ENCODE peak calls at places on chromosomes 7 and 10, in five cellular contexts. One of them, this sample, is unnamed.

GRCh38 chr10:100978896-100979185 is 8.5 kb downstream of the MRPL43 start:
- DNase-seq in HCT116: no peak
- DNase-seq in tibial artery: no peak
- DNase-seq in upper lobe of right lung: no peak
- DNase-seq in sigmoid colon: peak; percentile 36
- DNase-seq in this sample: no peak

GRCh38 chr7:83876593-83876992 is 227.7 kb upstream of the SEMA3E start:
- DNase-seq in HCT116: no peak
- DNase-seq in tibial artery: no peak
- DNase-seq in upper lobe of right lung: no peak
- DNase-seq in sigmoid colon: no peak
- DNase-seq in this sample: no peak

GRCh38 chr7:66921396-66921917 is 432 bp downstream of the TMEM248 start:
- DNase-seq in HCT116: no peak
- DNase-seq in tibial artery: peak; percentile 74
- DNase-seq in upper lobe of right lung: peak; percentile 69
- DNase-seq in sigmoid colon: peak; percentile 70
- DNase-seq in this sample: peak; percentile 78

GRCh38 chr7:22934473-22935065 is 79.4 kb downstream of the HYCC1 start:
- DNase-seq in HCT116: no peak
- DNase-seq in tibial artery: no peak
- DNase-seq in upper lobe of right lung: no peak
- DNase-seq in sigmoid colon: no peak
- DNase-seq in this sample: no peak

GRCh38 chr10:127159648-127160245 is 36.6 kb downstream of the INSYN2A start:
- DNase-seq in HCT116: no peak
- DNase-seq in tibial artery: no peak
- DNase-seq in upper lobe of right lung: no peak
- DNase-seq in sigmoid colon: no peak
- DNase-seq in this sample: no peak

GRCh38 chr7:101733713-101734475 is 83.5 kb upstream of the CUX1 start:
- DNase-seq in HCT116: no peak
- DNase-seq in tibial artery: no peak
- DNase-seq in upper lobe of right lung: peak; percentile 84
- DNase-seq in sigmoid colon: no peak
- DNase-seq in this sample: peak; percentile 55

GRCh38 chr7:131961281-131961680 is 404.9 kb upstream of the PODXL start:
- DNase-seq in HCT116: no peak
- DNase-seq in tibial artery: no peak
- DNase-seq in upper lobe of right lung: no peak
- DNase-seq in sigmoid colon: no peak
- DNase-seq in this sample: no peak

GRCh38 chr10:106661133-106661766 is 503.3 kb downstream of the SORCS1 start:
- DNase-seq in HCT116: no peak
- DNase-seq in tibial artery: no peak
- DNase-seq in upper lobe of right lung: no peak
- DNase-seq in sigmoid colon: no peak
- DNase-seq in this sample: no peak

GRCh38 chr10:67858971-67859370 is 21.0 kb upstream of the DNAJC12 start:
- DNase-seq in HCT116: no peak
- DNase-seq in tibial artery: no peak
- DNase-seq in upper lobe of right lung: no peak
- DNase-seq in sigmoid colon: no peak
- DNase-seq in this sample: no peak

GRCh38 chr7:103391976-103392375 is 44.5 kb downstream of the PSMC2 start:
- DNase-seq in HCT116: no peak
- DNase-seq in tibial artery: no peak
- DNase-seq in upper lobe of right lung: no peak
- DNase-seq in sigmoid colon: no peak
- DNase-seq in this sample: no peak

GRCh38 chr7:47830015-47830414 is 118.3 kb downstream of the PKD1L1 start:
- DNase-seq in HCT116: no peak
- DNase-seq in tibial artery: no peak
- DNase-seq in upper lobe of right lung: no peak
- DNase-seq in sigmoid colon: no peak
- DNase-seq in this sample: no peak

GRCh38 chr7:40763319-40764287 is 628.8 kb downstream of the SUGCT start:
- DNase-seq in HCT116: no peak
- DNase-seq in tibial artery: no peak
- DNase-seq in upper lobe of right lung: no peak
- DNase-seq in sigmoid colon: no peak
- DNase-seq in this sample: no peak

GRCh38 chr7:92751902-92752901 is 84.2 kb downstream of the CDK6 start:
- DNase-seq in HCT116: peak; percentile 77
- DNase-seq in tibial artery: no peak
- DNase-seq in upper lobe of right lung: no peak
- DNase-seq in sigmoid colon: no peak
- DNase-seq in this sample: no peak

GRCh38 chr10:62815373-62816111 is 624 bp downstream of the EGR2 start:
- DNase-seq in HCT116: no peak
- DNase-seq in tibial artery: no peak
- DNase-seq in upper lobe of right lung: peak; percentile 68
- DNase-seq in sigmoid colon: no peak
- DNase-seq in this sample: peak; percentile 31

GRCh38 chr7:35993663-35994622 is 159.1 kb upstream of the EEPD1 start:
- DNase-seq in HCT116: no peak
- DNase-seq in tibial artery: no peak
- DNase-seq in upper lobe of right lung: no peak
- DNase-seq in sigmoid colon: no peak
- DNase-seq in this sample: no peak

DNA sequence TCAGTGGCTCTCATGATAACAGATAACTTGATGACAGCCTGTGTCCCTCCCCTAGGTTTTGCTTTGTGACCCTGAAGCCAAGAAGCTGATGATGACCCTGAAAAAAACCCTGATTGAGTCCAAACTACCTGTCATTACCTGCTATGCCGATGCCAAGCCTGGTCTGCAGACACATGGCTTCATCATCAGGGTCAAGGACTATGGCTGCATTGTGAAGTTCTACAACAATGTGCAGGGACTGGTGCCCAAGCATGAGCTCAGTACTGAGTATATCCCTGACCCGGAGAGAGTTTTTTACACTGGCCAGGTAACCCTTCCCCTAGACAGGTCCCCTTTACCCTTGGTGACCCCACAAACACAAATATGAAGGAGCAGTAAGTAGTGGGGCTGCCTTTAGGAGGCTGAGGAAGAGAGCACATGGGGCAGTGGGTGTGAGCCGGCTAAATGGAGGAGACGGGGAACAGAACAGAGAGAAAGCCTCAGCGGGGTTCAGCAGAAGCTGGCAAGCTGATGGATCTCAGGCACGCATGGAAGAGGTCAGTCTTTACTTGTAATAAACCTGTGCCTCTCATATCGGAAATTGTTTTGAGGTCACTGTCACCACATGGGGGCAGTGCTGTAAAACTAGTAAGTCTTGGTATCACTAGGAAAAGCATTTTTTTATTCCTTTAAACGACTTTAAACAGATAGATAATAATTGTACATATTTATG is 20.2 kb downstream of the PDCD11 start:
- DNase-seq in HCT116: peak; percentile 58
- DNase-seq in tibial artery: peak; percentile 77
- DNase-seq in upper lobe of right lung: no peak
- DNase-seq in sigmoid colon: peak; percentile 78
- DNase-seq in this sample: no peak
- TF ChIP-seq CTCF in HCT116: peak; percentile 77
- TF ChIP-seq CTCF in tibial artery: peak; percentile 75
- TF ChIP-seq CTCF in upper lobe of right lung: peak; percentile 66
- TF ChIP-seq CTCF in sigmoid colon: no peak
- TF ChIP-seq CTCF in this sample: peak; percentile 26

GRCh38 chr7:26657139-26657753 is 207.1 kb downstream of the SKAP2 start:
- DNase-seq in HCT116: no peak
- DNase-seq in tibial artery: no peak
- DNase-seq in upper lobe of right lung: no peak
- DNase-seq in sigmoid colon: no peak
- DNase-seq in this sample: no peak
- H3K27me3 ChIP-seq in HCT116: peaks cover 4% of the 10 kb centered on the region
- H3K27me3 ChIP-seq in tibial artery: peaks cover 3% of the 10 kb centered on the region
- H3K27me3 ChIP-seq in upper lobe of right lung: no peaks in the 10 kb centered on the region
- H3K27me3 ChIP-seq in sigmoid colon: no peaks in the 10 kb centered on the region
- H3K27me3 ChIP-seq in this sample: no peaks in the 10 kb centered on the region

GRCh38 chr7:155753446-155753965 is 58.8 kb downstream of the SHH start:
- DNase-seq in HCT116: no peak
- DNase-seq in tibial artery: no peak
- DNase-seq in upper lobe of right lung: no peak
- DNase-seq in sigmoid colon: no peak
- DNase-seq in this sample: no peak
- H3K4me1 ChIP-seq in HCT116: no peaks in the 10 kb centered on the region
- H3K4me1 ChIP-seq in tibial artery: peaks cover 43% of the 10 kb centered on the region
- H3K4me1 ChIP-seq in upper lobe of right lung: peaks cover 49% of the 10 kb centered on the region
- H3K4me1 ChIP-seq in sigmoid colon: peaks cover 65% of the 10 kb centered on the region
- H3K4me1 ChIP-seq in this sample: no peaks in the 10 kb centered on the region

DNA sequence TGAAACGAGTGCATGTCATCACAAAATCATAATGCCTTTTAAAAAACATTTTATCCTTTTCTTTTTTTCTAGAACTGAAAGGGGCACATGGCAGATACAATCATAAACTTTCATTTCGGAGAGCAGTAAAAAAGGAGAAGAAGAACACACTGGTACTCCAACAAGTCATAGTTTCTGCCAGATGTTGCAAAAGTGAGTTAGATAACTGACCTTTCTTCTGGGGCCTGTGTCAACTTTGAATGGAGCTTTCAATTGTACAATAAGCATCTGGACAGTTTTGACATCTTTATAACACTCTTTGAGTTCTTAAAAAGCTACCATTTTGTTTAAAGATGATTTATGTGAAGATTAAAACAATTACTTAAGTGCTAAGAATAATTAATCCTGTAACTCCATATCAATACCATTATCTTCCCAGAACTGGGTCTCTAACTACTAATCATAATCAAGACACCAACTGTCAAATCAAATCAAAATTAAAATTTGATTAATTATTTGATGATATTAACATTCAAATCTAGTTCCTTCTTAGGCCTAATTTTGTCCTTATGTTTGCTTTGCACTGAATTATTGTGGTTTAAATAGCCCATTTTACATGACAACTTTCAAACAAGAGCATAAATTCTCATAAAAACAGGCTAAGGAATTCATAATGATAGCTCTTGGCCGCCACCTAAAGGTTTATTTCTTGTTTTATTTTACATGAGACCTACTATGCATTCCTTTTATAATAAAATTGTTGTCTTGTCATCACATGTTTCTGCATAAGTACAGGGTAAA is 19.5 kb upstream of the ITGB8 start:
- DNase-seq in HCT116: peak; percentile 38
- DNase-seq in tibial artery: no peak
- DNase-seq in upper lobe of right lung: no peak
- DNase-seq in sigmoid colon: no peak
- DNase-seq in this sample: no peak
- TF ChIP-seq CTCF in HCT116: peak; percentile 60
- TF ChIP-seq CTCF in tibial artery: peak; percentile 38
- TF ChIP-seq CTCF in upper lobe of right lung: peak; percentile 42
- TF ChIP-seq CTCF in sigmoid colon: no peak
- TF ChIP-seq CTCF in this sample: no peak

GRCh38 chr10:48227213-48227612 is 47.3 kb downstream of the FRMPD2 start:
- DNase-seq in HCT116: no peak
- DNase-seq in tibial artery: no peak
- DNase-seq in upper lobe of right lung: no peak
- DNase-seq in sigmoid colon: no peak
- DNase-seq in this sample: no peak
- H3K27me3 ChIP-seq in HCT116: peaks cover 23% of the 10 kb centered on the region
- H3K27me3 ChIP-seq in tibial artery: peaks cover 2% of the 10 kb centered on the region
- H3K27me3 ChIP-seq in upper lobe of right lung: no peaks in the 10 kb centered on the region
- H3K27me3 ChIP-seq in sigmoid colon: no peaks in the 10 kb centered on the region
- H3K27me3 ChIP-seq in this sample: no peaks in the 10 kb centered on the region

DNA sequence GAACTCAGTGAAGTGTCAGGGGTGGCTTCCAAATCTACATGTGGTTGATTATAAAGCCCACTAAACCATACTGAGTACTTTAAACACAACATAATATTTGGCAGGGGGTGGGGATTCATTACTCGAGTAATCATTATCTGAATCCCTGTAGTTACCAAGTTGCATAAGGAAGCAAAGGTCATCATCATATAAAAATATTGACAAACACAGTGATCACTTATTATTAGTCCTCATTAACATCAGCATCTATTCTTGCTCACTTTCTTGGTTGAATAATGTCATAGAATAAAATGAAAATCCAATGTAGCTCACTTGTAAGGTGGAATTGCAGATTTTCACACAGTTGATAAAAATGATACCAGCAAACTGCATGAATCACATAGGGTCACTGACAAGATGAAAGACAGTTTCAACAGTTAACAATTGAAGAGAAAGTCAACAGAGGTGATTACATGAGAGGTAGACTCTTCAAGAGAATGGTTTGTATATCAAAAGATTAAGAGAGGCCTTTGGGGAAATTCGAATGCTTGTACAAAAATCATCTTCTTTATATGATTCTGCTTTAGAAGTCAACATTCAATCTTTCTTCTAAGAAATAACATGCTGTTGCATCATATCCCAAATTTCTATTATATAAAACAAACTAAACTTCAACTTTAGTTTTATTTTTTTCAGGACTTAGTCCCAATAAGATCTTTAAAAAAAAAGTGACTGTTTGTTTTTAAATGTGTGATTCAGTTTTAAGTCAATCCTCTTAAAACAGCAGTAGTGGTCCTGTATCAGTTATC is 185.5 kb upstream of the KLF14 start:
- DNase-seq in HCT116: no peak
- DNase-seq in tibial artery: no peak
- DNase-seq in upper lobe of right lung: no peak
- DNase-seq in sigmoid colon: no peak
- DNase-seq in this sample: no peak
- H3K4me1 ChIP-seq in HCT116: peaks cover 100% of the 10 kb centered on the region
- H3K4me1 ChIP-seq in tibial artery: peaks cover 94% of the 10 kb centered on the region
- H3K4me1 ChIP-seq in upper lobe of right lung: peaks cover 53% of the 10 kb centered on the region
- H3K4me1 ChIP-seq in sigmoid colon: peaks cover 94% of the 10 kb centered on the region
- H3K4me1 ChIP-seq in this sample: peaks cover 16% of the 10 kb centered on the region

DNA sequence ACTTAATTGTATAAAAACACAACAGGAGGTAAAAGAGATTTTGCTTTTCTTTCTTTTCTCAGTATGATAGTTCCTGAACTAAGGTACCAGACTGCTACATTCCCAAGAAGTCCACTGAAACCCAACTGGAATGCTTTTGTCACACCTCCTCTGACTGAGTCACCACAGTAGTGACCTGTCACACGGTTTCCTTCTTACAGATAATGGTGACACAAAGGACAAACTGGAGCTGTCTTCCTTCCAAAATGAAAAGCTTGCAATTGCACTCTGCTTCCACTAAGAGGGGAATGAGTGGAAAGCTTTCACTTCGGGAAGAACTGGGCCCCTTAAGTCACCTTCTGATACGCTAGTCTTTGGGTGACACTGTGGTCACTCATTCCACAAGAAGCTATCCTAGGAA is 122.2 kb downstream of the KMT2E start:
- DNase-seq in HCT116: peak; percentile 8
- DNase-seq in tibial artery: no peak
- DNase-seq in upper lobe of right lung: no peak
- DNase-seq in sigmoid colon: no peak
- DNase-seq in this sample: no peak
- TF ChIP-seq CTCF in HCT116: no peak
- TF ChIP-seq CTCF in tibial artery: no peak
- TF ChIP-seq CTCF in upper lobe of right lung: no peak
- TF ChIP-seq CTCF in sigmoid colon: no peak
- TF ChIP-seq CTCF in this sample: no peak